ENCODE peak calls at places on chromosome 2, in nine cellular contexts. U, G, X, T, C, L, Q, N and D are unnamed samples.
A peak's percentile ranks its signal among the peaks of the same experiment; 100 is the strongest.

GRCh38 chr2:219177594-219178376 is at the start of gene RETREG2:
- DNase-seq in C (peak; percentile 87), N (peak; percentile 84), X (peak; percentile 78), T (peak; percentile 95), U (peak; percentile 95), G (peak; percentile 86), L (peak; percentile 68), Q (peak; percentile 89), D (peak; percentile 98)

GRCh38 chr2:232884001-232884421 is 13.9 kb downstream of the SNORC start:
- DNase-seq in X (no peak), G (peak; percentile 19), N (no peak), U (no peak), L (peak; percentile 6), Q (no peak), C (no peak), T (no peak), D (no peak)

GRCh38 chr2:8289111-8289510 is 392.7 kb upstream of the ID2 start:
- DNase-seq in L (no peak), N (no peak), T (no peak), C (no peak), Q (no peak), U (no peak), G (no peak), X (no peak), D (no peak)

GRCh38 chr2:233466991-233467603 is 99.5 kb downstream of the USP40 start:
- DNase-seq in L (peak; percentile 5), T (no peak), U (no peak), C (no peak), X (no peak), Q (no peak), N (no peak), G (no peak), D (no peak)

GRCh38 chr2:108390340-108390739 is 12.6 kb downstream of the SULT1C4 start:
- DNase-seq in T (no peak), C (no peak), L (no peak), U (no peak), G (no peak), N (no peak), X (no peak), Q (no peak), D (no peak)

GRCh38 chr2:105875241-105875640 is 130.5 kb downstream of the NCK2 start:
- DNase-seq in N (no peak), C (no peak), L (no peak), U (peak; percentile 73), Q (no peak), G (no peak), X (no peak), T (no peak), D (no peak)

GRCh38 chr2:102304268-102304667 is 7.1 kb upstream of the IL1RL1 start:
- DNase-seq in C (no peak), G (no peak), Q (peak; percentile 72), U (no peak), T (no peak), L (no peak), N (no peak), X (no peak), D (no peak)

GRCh38 chr2:71609958-71610357 is 156.6 kb downstream of the DYSF start:
- DNase-seq in L (no peak), C (peak; percentile 50), N (peak; percentile 24), X (no peak), U (peak; percentile 69), Q (peak; percentile 54), T (peak; percentile 10), G (no peak), D (peak; percentile 39)

DNA sequence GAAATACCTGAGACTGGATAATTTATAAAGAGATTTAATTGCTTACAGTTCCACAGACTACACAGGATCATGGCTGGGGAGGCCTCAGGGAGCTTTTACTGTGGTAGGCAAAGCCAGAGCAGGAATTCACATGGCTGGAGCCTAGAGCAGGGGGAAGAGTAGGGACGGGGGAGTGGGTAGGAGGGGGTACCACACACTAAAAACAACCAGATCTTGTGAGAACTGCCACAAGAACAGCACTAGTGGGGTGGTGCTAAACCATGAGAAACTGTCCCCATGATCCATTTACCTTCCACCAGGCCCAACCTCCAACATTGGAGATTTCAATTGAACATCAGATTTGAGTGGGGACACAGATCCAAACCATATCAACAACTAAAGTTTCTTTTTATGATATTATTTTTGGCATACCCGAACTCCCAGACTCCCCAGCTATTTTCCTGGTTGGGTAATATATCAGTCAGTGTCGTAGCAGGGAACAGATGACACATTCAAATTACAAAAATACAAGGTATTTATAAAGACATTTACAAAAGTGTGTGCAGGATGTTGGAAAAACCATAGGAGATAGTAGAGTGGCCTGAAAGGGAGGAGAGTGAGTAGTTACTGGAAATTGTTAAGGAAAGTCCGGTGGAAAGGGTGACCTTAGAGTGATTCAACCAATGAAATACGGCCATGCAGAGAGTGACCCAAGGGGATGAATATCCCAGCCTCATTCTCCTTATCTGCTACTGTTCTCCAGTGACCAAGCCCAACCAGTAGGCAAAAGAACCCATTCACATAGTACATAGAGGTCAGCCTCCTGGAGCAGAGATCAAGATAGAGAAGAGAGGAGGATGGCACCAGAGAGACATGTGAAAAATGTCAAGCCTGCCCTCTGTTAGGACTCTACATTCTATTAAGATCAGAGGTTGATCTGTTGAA is 8.8 kb downstream of the RPL37A start:
- DNase-seq in Q (no peak), X (no peak), U (peak; percentile 38), L (no peak), T (no peak), C (no peak), N (no peak), G (no peak), D (no peak)
- TF ChIP-seq POLR2A in Q (no peak), X (no peak), U (peak; percentile 38), L (no peak), T (no peak), C (no peak), N (peak; percentile 48), G (no peak), D (peak; percentile 40)

DNA sequence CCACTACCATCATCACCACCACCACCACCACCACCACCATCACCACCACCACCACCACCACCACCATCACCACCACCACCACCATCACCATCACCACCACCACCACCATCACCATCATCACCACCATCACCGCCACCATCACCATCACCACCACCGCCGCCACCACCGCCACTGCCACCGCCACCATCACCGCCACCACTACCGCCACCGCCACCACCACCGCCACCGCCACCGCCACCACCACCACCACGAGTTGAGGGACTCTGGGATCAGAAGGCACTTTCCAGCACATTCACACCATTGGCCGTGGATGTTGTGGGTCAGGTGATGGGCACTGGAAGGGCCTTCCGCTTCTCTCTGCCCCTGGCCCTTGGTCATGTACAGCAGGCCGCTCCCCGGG is 48.8 kb downstream of the ODC1 start:
- DNase-seq in L (no peak), X (no peak), U (no peak), C (no peak), Q (no peak), N (no peak), G (no peak), T (no peak), D (no peak)
- TF ChIP-seq POLR2A in L (no peak), X (no peak), U (no peak), C (no peak), Q (no peak), N (no peak), G (no peak), T (no peak), D (no peak)

GRCh38 chr2:111121028-111121872 is 536 bp downstream of the BCL2L11 start:
- DNase-seq in C (no peak), U (peak; percentile 75), L (peak; percentile 14), T (no peak), X (peak; percentile 71), N (no peak), G (peak; percentile 65), Q (no peak), D (peak; percentile 84)

GRCh38 chr2:111121873-111122630 is 1.3 kb downstream of the BCL2L11 start:
- DNase-seq in X (peak; percentile 92), U (peak; percentile 95), T (peak; percentile 72), L (peak; percentile 79), C (peak; percentile 77), N (peak; percentile 73), G (peak; percentile 89), Q (peak; percentile 85), D (peak; percentile 91)

GRCh38 chr2:111123751-111124150 is 3.0 kb downstream of the BCL2L11 start:
- DNase-seq in X (no peak), U (no peak), C (no peak), L (no peak), Q (no peak), N (no peak), G (no peak), T (no peak), D (no peak)

GRCh38 chr2:111120253-111121027 is at the start of gene BCL2L11:
- DNase-seq in G (peak; percentile 92), N (peak; percentile 82), L (peak; percentile 82), C (peak; percentile 70), U (peak; percentile 96), T (peak; percentile 74), X (peak; percentile 95), Q (peak; percentile 89), D (peak; percentile 98)

DNA sequence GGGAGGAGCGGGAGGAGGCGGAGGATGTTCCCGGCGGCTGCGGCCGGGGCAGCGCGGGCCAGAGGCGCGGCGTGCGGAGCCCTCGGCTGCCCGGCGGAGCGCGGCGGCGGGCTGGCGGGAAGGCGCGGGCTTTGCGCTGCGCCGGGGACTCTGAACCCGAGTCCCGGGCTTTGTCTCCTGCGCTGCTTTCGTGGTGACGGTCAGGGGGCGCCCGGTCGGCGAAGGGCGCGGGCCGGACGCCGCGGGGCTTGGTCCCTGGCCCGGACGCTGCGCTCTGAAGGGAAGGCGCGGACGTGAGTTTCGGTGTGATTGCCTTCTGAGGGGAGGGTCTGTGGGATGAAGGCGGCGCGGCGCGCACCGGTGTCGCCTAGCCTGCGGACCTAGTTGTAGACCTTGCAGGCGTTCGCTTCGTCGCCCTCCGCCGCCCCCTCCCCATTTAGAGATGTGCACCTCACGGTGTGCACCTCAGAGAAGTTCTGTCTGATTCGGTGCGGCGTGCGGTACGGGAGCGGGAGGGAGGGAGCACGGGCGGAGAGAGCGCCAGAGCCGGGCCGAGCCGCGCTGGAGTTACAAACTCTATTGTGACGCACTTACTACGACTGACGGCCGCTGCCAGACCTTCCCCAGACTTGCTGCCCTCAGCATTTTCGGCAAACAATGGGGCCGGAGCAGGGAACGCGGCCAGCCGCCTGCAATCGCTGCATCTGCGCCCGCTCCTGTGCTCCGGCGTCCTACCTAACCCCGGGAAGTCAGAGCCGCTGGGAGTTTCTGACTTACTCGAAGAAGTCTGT is 2.1 kb downstream of the BCL2L11 start:
- DNase-seq in T (no peak), C (peak; percentile 25), N (no peak), Q (peak; percentile 82), G (peak; percentile 91), X (peak; percentile 84), L (peak; percentile 61), U (peak; percentile 85), D (peak; percentile 61)
- TF ChIP-seq POLR2A in T (no peak), C (peak; percentile 10), N (no peak), Q (no peak), G (peak; percentile 32), X (no peak), L (no peak), U (no peak), D (no peak)

DNA sequence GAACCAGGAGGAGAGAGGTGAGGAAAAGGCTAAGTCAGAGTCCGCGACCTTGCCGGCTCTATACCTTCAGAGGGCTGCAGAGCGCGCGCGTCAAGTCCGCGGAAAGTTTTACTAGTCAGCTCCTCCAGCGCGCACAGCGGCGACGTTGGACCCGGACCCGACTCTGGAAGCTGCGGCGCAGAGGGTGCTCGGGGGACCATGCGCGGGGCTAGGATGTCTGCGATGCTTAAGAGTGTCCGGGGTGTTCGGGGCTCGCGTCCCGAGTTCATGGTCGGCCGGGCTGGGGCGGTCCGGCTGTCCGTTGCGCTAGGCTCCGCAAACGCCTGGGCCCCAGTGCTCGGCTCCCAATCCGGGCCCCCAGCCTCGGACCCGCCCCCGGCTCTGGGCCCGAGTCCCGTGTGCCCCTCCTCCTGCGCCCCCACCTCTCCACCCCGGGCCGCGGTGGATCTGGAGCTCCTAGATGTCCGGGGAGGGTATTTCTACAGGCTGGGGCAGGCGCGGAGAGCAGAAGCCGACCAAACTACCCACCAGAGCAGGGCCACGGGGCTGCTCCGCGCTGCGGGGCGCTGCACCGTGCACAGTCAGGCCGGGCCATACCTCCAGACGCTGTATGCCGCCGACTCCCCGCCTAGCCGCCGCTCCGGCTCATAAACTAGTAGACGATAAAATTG is at the start of gene LBX2:
- DNase-seq in L (no peak), N (no peak), T (no peak), X (no peak), G (no peak), U (no peak), Q (no peak), C (no peak), D (peak; percentile 46)
- TF ChIP-seq POLR2A in L (no peak), N (no peak), T (no peak), X (no peak), G (no peak), U (no peak), Q (no peak), C (no peak), D (no peak)